ENCODE peak calls at places on chromosomes 13 and 19, in nine cellular contexts. S, Y, I, X, O, H, F, Z and E are unnamed samples.

GRCh38 chr13:77267362-77267761 is 59.5 kb downstream of the MYCBP2 start:
- DNase-seq in S (no peak), Y (no peak), I (no peak), X (no peak), O (no peak), H (no peak), F (no peak), Z (no peak), E (no peak)

GRCh38 chr19:16607819-16608218 is 20.2 kb downstream of the MED26 start:
- DNase-seq in S (no peak), Y (no peak), I (no peak), X (no peak), O (no peak), H (no peak), F (no peak), Z (no peak), E (no peak)

GRCh38 chr19:6822311-6822670 is 49.8 kb downstream of the VAV1 start:
- DNase-seq in S (no peak), Y (no peak), I (no peak), X (no peak), O (no peak), H (no peak), F (no peak), Z (no peak), E (no peak)

GRCh38 chr13:48536851-48537250 is 4.0 kb upstream of the RCBTB2 start:
- DNase-seq in S (no peak), Y (no peak), I (no peak), X (no peak), O (no peak), H (no peak), F (no peak), Z (no peak), E (no peak)

GRCh38 chr13:48151766-48152165 is 56.9 kb upstream of the MED4 start:
- DNase-seq in S (no peak), Y (no peak), I (peak), X (no peak), O (no peak), H (no peak), F (no peak), Z (no peak), E (no peak)

GRCh38 chr13:104357672-104358314 is 1291.6 kb upstream of the SLC10A2 start:
- DNase-seq in S (no peak), Y (no peak), I (no peak), X (no peak), O (no peak), H (no peak), F (no peak), Z (no peak), E (no peak)

GRCh38 chr13:61685683-61686013 is 270.0 kb upstream of the PCDH20 start:
- DNase-seq in S (no peak), Y (no peak), I (peak), X (no peak), O (no peak), H (no peak), F (no peak), Z (no peak), E (no peak)

GRCh38 chr19:3047307-3048189 is 14.7 kb downstream of the TLE5 start:
- DNase-seq in S (peak), Y (peak), I (peak), X (peak), O (peak), H (peak), F (peak), Z (peak), E (peak)

GRCh38 chr13:65959305-65959704 is 1270.8 kb downstream of the PCDH9 start:
- DNase-seq in S (no peak), Y (no peak), I (peak), X (no peak), O (no peak), H (no peak), F (no peak), Z (no peak), E (no peak)

GRCh38 chr13:108561152-108561551 is 68.3 kb upstream of the MYO16 start:
- DNase-seq in S (no peak), Y (no peak), I (no peak), X (no peak), O (no peak), H (no peak), F (no peak), Z (no peak), E (no peak)

GRCh38 chr13:65597839-65598818 is 1632.0 kb downstream of the PCDH9 start:
- DNase-seq in S (no peak), Y (no peak), I (peak), X (no peak), O (no peak), H (no peak), F (no peak), Z (no peak), E (no peak)

GRCh38 chr19:3357731-3358391 is 8.5 kb upstream of the NFIC start:
- DNase-seq in S (no peak), Y (no peak), I (no peak), X (no peak), O (no peak), H (no peak), F (no peak), Z (no peak), E (peak)

GRCh38 chr19:344625-345319 is at the start of gene MIER2:
- DNase-seq in S (peak), Y (peak), I (peak), X (peak), O (peak), H (peak), F (peak), Z (peak), E (peak)

GRCh38 chr19:16180611-16181010 is 4.6 kb upstream of the FAM32A start:
- DNase-seq in S (peak), Y (no peak), I (peak), X (no peak), O (no peak), H (no peak), F (no peak), Z (no peak), E (no peak)

GRCh38 chr13:99963832-99964339 is 7.7 kb downstream of the ZIC5 start:
- DNase-seq in S (no peak), Y (no peak), I (no peak), X (no peak), O (no peak), H (no peak), F (no peak), Z (no peak), E (no peak)

GRCh38 chr13:24187185-24187584 is 26.7 kb downstream of the SPATA13 start:
- DNase-seq in S (no peak), Y (no peak), I (peak), X (no peak), O (no peak), H (no peak), F (no peak), Z (no peak), E (peak)

GRCh38 chr13:53137777-53138176 is 109.2 kb downstream of the OLFM4 start:
- DNase-seq in S (peak), Y (no peak), I (peak), X (no peak), O (peak), H (no peak), F (no peak), Z (no peak), E (no peak)

GRCh38 chr13:80654638-80655249 is 313.8 kb upstream of the SPRY2 start:
- DNase-seq in S (no peak), Y (no peak), I (peak), X (no peak), O (no peak), H (no peak), F (peak), Z (no peak), E (no peak)

GRCh38 chr13:66657165-66657895 is 572.8 kb downstream of the PCDH9 start:
- DNase-seq in S (peak), Y (peak), I (peak), X (no peak), O (peak), H (peak), F (no peak), Z (peak), E (no peak)

GRCh38 chr13:108460043-108460442 is 169.4 kb upstream of the MYO16 start:
- DNase-seq in S (no peak), Y (no peak), I (no peak), X (no peak), O (no peak), H (no peak), F (no peak), Z (no peak), E (no peak)

GRCh38 chr13:51584731-51585191 is 499 bp downstream of the WDFY2 start:
- DNase-seq in S (peak), Y (peak), I (peak), X (peak), O (no peak), H (peak), F (peak), Z (peak), E (peak)

GRCh38 chr13:104809483-104809882 is 1726.0 kb downstream of the EFNB2 start:
- DNase-seq in S (no peak), Y (no peak), I (peak), X (no peak), O (no peak), H (no peak), F (no peak), Z (no peak), E (no peak)

GRCh38 chr19:453606-454005 is 7.2 kb downstream of the SHC2 start:
- DNase-seq in S (no peak), Y (no peak), I (no peak), X (no peak), O (no peak), H (no peak), F (no peak), Z (no peak), E (no peak)

GRCh38 chr19:15897026-15897737 is 692 bp downstream of the CYP4F2 start:
- DNase-seq in S (no peak), Y (no peak), I (no peak), X (no peak), O (no peak), H (peak), F (peak), Z (no peak), E (no peak)

GRCh38 chr13:99022953-99023352 is 45.1 kb upstream of the DOCK9 start:
- DNase-seq in S (no peak), Y (no peak), I (peak), X (no peak), O (no peak), H (no peak), F (no peak), Z (no peak), E (no peak)

GRCh38 chr13:69828527-69828926 is 279.1 kb upstream of the ATXN8OS start:
- DNase-seq in S (no peak), Y (no peak), I (no peak), X (no peak), O (no peak), H (no peak), F (no peak), Z (no peak), E (no peak)

GRCh38 chr13:27131202-27131623 is 40.4 kb downstream of the USP12 start:
- DNase-seq in S (peak), Y (no peak), I (peak), X (no peak), O (no peak), H (peak), F (no peak), Z (peak), E (peak)

GRCh38 chr13:24275041-24275440 is 34.3 kb upstream of the C1QTNF9 start:
- DNase-seq in S (no peak), Y (no peak), I (no peak), X (no peak), O (no peak), H (no peak), F (no peak), Z (no peak), E (no peak)

GRCh38 chr19:35236638-35237400 is 8.3 kb upstream of the FAM187B start:
- DNase-seq in S (no peak), Y (no peak), I (no peak), X (no peak), O (no peak), H (no peak), F (no peak), Z (no peak), E (peak)

GRCh38 chr19:30783936-30784335 is 411.8 kb downstream of the ZNF536 start:
- DNase-seq in S (no peak), Y (no peak), I (no peak), X (no peak), O (no peak), H (no peak), F (no peak), Z (no peak), E (no peak)

GRCh38 chr19:49042177-49042576 is 1.5 kb upstream of the CGB5 start:
- DNase-seq in S (no peak), Y (no peak), I (peak), X (no peak), O (no peak), H (no peak), F (no peak), Z (no peak), E (no peak)

GRCh38 chr13:84658881-84659661 is 776.8 kb upstream of the SLITRK1 start:
- DNase-seq in S (no peak), Y (no peak), I (no peak), X (no peak), O (no peak), H (no peak), F (no peak), Z (no peak), E (no peak)

GRCh38 chr19:5831152-5831551 is 8.3 kb downstream of the FUT6 start:
- DNase-seq in S (no peak), Y (no peak), I (no peak), X (no peak), O (no peak), H (no peak), F (no peak), Z (no peak), E (no peak)

GRCh38 chr13:59962343-59962742 is 201.4 kb downstream of the DIAPH3 start:
- DNase-seq in S (no peak), Y (no peak), I (no peak), X (no peak), O (no peak), H (no peak), F (no peak), Z (no peak), E (no peak)

GRCh38 chr13:39888865-39889810 is 233.7 kb downstream of the COG6 start:
- DNase-seq in S (no peak), Y (no peak), I (no peak), X (no peak), O (no peak), H (no peak), F (no peak), Z (no peak), E (no peak)

GRCh38 chr13:29754486-29754806 is 96.0 kb downstream of the UBL3 start:
- DNase-seq in S (no peak), Y (no peak), I (peak), X (no peak), O (no peak), H (no peak), F (no peak), Z (no peak), E (peak)

GRCh38 chr19:38618590-38619360 is at the start of gene EIF3K:
- DNase-seq in S (peak), Y (peak), I (peak), X (peak), O (peak), H (peak), F (peak), Z (peak), E (peak)

DNA sequence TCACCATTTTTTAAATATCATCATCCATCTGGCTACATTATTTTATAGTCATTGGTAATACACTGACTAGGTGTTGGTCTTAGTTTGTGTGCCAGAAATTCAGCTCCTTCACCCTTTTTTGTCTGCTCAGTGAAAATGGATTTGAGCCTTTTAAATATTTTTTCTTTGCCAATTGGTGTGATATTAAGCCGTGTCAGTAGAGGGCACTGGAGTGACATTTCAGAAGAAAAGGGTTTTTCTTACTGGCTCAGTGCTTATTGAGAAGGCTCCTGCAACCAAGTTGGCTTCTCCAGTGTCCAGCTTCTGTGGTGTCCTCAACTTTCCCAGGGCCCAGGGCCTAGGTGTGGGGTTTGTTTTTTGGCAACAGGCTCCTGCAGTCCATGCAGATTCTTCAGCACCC is 546.6 kb downstream of the DACH1 start:
- DNase-seq in S (no peak), Y (no peak), I (peak), X (no peak), O (no peak), H (no peak), F (no peak), Z (no peak), E (peak)
- TF ChIP-seq CTCF in S (peak), Y (no peak), I (peak), X (peak), O (no peak), H (peak), F (peak), Z (no peak), E (no peak)

GRCh38 chr19:41408256-41408655 is 10.6 kb downstream of the BCKDHA start:
- DNase-seq in S (no peak), Y (no peak), I (no peak), X (no peak), O (no peak), H (no peak), F (no peak), Z (no peak), E (no peak)

GRCh38 chr19:41410655-41411054 is 13.0 kb downstream of the BCKDHA start:
- DNase-seq in S (no peak), Y (no peak), I (no peak), X (no peak), O (no peak), H (no peak), F (no peak), Z (no peak), E (no peak)

GRCh38 chr19:41409288-41409687 is 11.7 kb downstream of the BCKDHA start:
- DNase-seq in S (peak), Y (peak), I (peak), X (no peak), O (no peak), H (peak), F (no peak), Z (peak), E (no peak)

GRCh38 chr19:41405776-41406175 is 8.2 kb downstream of the BCKDHA start:
- DNase-seq in S (no peak), Y (no peak), I (no peak), X (no peak), O (no peak), H (no peak), F (no peak), Z (no peak), E (no peak)

DNA sequence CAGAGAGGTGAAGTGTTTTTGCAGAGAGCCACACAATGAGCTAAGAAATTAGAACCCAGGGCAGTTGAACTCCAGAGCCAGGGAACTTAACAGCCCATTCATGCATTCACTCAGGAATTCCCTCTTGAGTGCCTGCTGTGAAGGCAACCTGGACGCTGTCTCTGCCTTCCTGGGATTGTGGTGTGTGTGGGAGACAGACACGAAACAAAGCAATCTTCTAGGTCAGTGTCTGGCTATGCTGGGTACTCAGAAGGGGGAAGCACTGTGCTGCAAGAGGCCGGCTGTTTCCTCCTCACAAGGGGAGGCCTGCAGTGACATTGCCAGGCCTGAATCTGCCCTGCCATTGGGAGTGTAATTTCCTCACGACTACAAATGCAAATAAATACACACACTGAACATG is 9.7 kb downstream of the BCKDHA start:
- DNase-seq in S (no peak), Y (no peak), I (no peak), X (no peak), O (no peak), H (no peak), F (no peak), Z (no peak), E (no peak)
- TF ChIP-seq CTCF in S (no peak), Y (no peak), I (no peak), X (no peak), O (no peak), H (no peak), F (no peak), Z (no peak), E (no peak)

GRCh38 chr19:46931197-46931596 is 70.4 kb downstream of the ARHGAP35 start:
- DNase-seq in S (no peak), Y (no peak), I (no peak), X (no peak), O (no peak), H (no peak), F (no peak), Z (no peak), E (no peak)

GRCh38 chr19:46927893-46928292 is 67.1 kb downstream of the ARHGAP35 start:
- DNase-seq in S (no peak), Y (no peak), I (no peak), X (no peak), O (no peak), H (no peak), F (no peak), Z (no peak), E (no peak)

GRCh38 chr19:46928951-46929350 is 68.2 kb downstream of the ARHGAP35 start:
- DNase-seq in S (no peak), Y (no peak), I (no peak), X (no peak), O (no peak), H (no peak), F (no peak), Z (no peak), E (no peak)

GRCh38 chr19:46935066-46935663 is 74.4 kb downstream of the ARHGAP35 start:
- DNase-seq in S (no peak), Y (no peak), I (no peak), X (no peak), O (no peak), H (no peak), F (no peak), Z (no peak), E (no peak)

DNA sequence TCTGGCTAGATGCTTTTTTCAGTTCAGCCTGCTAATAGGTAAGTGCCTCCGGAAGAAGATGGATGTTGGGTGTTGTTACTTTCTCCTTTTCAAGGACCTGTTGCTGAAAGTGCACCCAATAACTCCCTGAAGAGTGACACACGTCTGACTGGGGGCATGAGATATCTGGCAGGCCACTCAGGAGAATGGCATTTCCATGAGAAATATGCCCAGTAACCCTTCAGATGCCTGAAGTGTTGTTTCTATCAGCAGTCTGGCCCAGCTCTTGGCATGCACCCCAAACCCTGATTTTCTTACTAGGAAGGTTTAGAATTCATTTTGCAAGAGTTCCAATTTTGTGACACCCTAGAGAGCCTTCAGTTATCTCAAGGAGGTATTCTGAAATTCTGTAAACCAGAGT is 71.5 kb downstream of the ARHGAP35 start:
- DNase-seq in S (peak), Y (no peak), I (peak), X (no peak), O (no peak), H (no peak), F (no peak), Z (peak), E (no peak)
- TF ChIP-seq CTCF in S (no peak), Y (no peak), I (no peak), X (no peak), O (no peak), H (no peak), F (no peak), Z (no peak), E (no peak)

GRCh38 chr19:53879145-53880037 is 2.6 kb upstream of the PRKCG start:
- DNase-seq in S (peak), Y (peak), I (peak), X (peak), O (peak), H (peak), F (peak), Z (peak), E (peak)
- TF ChIP-seq CTCF in S (no peak), Y (no peak), I (no peak), X (no peak), O (peak), H (no peak), F (no peak), Z (no peak), E (no peak)

GRCh38 chr19:21505459-21506393 is at the start of gene ZNF429:
- DNase-seq in S (peak), Y (no peak), I (peak), X (peak), O (peak), H (peak), F (peak), Z (peak), E (peak)
- TF ChIP-seq CTCF in S (no peak), Y (no peak), I (peak), X (no peak), O (no peak), H (no peak), F (no peak), Z (no peak), E (no peak)

DNA sequence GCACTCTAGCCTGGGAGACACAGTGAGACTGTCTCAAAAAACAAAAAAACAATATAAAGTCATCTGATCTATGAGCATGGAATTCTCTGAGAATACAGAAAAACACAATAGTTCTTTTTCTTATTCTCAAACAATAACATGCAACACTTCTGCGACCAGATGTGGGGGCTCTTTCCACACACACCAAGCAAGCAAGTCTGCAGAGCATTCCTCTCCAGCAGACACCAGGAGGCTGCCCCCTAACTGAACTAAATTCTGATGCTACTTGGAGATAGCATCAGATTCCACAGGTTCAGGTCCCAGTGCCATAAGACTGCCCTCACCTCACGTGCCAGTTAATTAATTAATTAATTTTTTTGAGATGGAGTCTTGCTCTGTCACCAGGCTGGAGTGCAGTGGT is 27.7 kb downstream of the ZNF101 start:
- DNase-seq in S (no peak), Y (no peak), I (no peak), X (no peak), O (no peak), H (no peak), F (no peak), Z (no peak), E (no peak)
- TF ChIP-seq CTCF in S (no peak), Y (no peak), I (no peak), X (no peak), O (no peak), H (no peak), F (no peak), Z (no peak), E (no peak)